ENCODE peak calls at places on chromosomes 11 and 22, in six cellular contexts. A, Q, D, V, G and L are unnamed samples.

GRCh38 chr22:48581821-48582469 is 1245.7 kb downstream of the BRD1 start:
- DNase-seq in G (peak), Q (no peak), V (no peak), A (no peak), D (no peak), L (no peak)

GRCh38 chr11:102427068-102427467 is 25.5 kb downstream of the TMEM123 start:
- DNase-seq in D (no peak), G (no peak), Q (no peak), V (no peak), A (no peak), L (no peak)

GRCh38 chr11:65591939-65592814 is 3.4 kb downstream of the KCNK7 start:
- DNase-seq in A (no peak), D (no peak), G (no peak), Q (peak), V (peak), L (peak)

GRCh38 chr22:39622881-39623367 is 52.4 kb downstream of the CACNA1I start:
- DNase-seq in G (peak), A (peak), D (peak), Q (peak), V (peak), L (no peak)

GRCh38 chr11:12430351-12430750 is 53.0 kb downstream of the PARVA start:
- DNase-seq in Q (no peak), G (no peak), V (no peak), D (no peak), A (no peak), L (peak)

GRCh38 chr11:11985016-11985715 is 23.3 kb downstream of the DKK3 start:
- DNase-seq in Q (peak), D (no peak), V (no peak), G (no peak), A (no peak), L (peak)

GRCh38 chr11:119115484-119116234 is 5.7 kb upstream of the HINFP start:
- DNase-seq in A (peak), V (peak), Q (peak), D (no peak), G (no peak), L (no peak)

GRCh38 chr11:112241486-112241885 is 15.3 kb downstream of the PTS start:
- DNase-seq in D (no peak), A (no peak), G (no peak), V (no peak), Q (no peak), L (peak)

GRCh38 chr22:49583341-49583740 is 244.3 kb downstream of the BRD1 start:
- DNase-seq in V (no peak), D (no peak), A (no peak), Q (no peak), G (no peak), L (no peak)

GRCh38 chr11:129141748-129142475 is 50.2 kb downstream of the ARHGAP32 start:
- DNase-seq in G (no peak), A (no peak), V (no peak), D (no peak), Q (no peak), L (no peak)

GRCh38 chr11:2448661-2449547 is 4.1 kb downstream of the KCNQ1 start:
- DNase-seq in A (no peak), Q (no peak), V (no peak), G (no peak), D (no peak), L (no peak)

GRCh38 chr11:71330349-71330748 is 78.0 kb upstream of the SHANK2 start:
- DNase-seq in D (no peak), V (no peak), G (no peak), A (no peak), Q (no peak), L (no peak)

GRCh38 chr11:14357843-14358728 is 897 bp downstream of the RRAS2 start:
- DNase-seq in Q (peak), G (peak), D (no peak), V (peak), A (peak), L (peak)

GRCh38 chr11:117837070-117837776 is 12.7 kb upstream of the FXYD2 start:
- DNase-seq in D (no peak), V (no peak), G (no peak), Q (peak), A (no peak), L (no peak)

GRCh38 chr11:15190611-15191010 is 75.9 kb downstream of the INSC start:
- DNase-seq in G (no peak), V (no peak), A (no peak), Q (no peak), D (no peak), L (no peak)

GRCh38 chr11:117458275-117459120 is 130.8 kb downstream of the CEP164 start:
- DNase-seq in D (peak), A (no peak), Q (no peak), G (no peak), V (no peak), L (no peak)

GRCh38 chr11:99020324-99021225 is at the start of gene CNTN5:
- DNase-seq in V (peak), A (peak), Q (peak), G (peak), D (peak), L (no peak)

GRCh38 chr11:33616552-33616951 is 84.1 kb downstream of the C11orf91 start:
- DNase-seq in G (no peak), Q (no peak), D (no peak), V (no peak), A (no peak), L (no peak)

GRCh38 chr22:35205141-35205775 is 52.0 kb upstream of the HMGXB4 start:
- DNase-seq in A (no peak), V (no peak), G (no peak), D (no peak), Q (no peak), L (no peak)

GRCh38 chr11:76861490-76861953 is 804 bp downstream of the ACER3 start:
- DNase-seq in G (no peak), D (no peak), V (no peak), Q (no peak), A (no peak), L (no peak)

GRCh38 chr11:117597083-117597482 is 199.9 kb downstream of the DSCAML1 start:
- DNase-seq in G (peak), D (peak), A (peak), V (peak), Q (peak), L (no peak)

GRCh38 chr22:28435271-28435825 is 244.3 kb downstream of the TTC28 start:
- DNase-seq in A (no peak), D (no peak), G (no peak), Q (no peak), V (no peak), L (no peak)